ENCODE peak calls at places on chromosomes 1 and 21, in nine cellular contexts. V, U, B, S, Q, G, M, D and R are unnamed samples.

GRCh38 chr1:232630047-232630893 is at the start of gene SIPA1L2:
- DNase-seq in D (peak; percentile 97), G (peak; percentile 95), V (peak; percentile 98), U (peak; percentile 97), M (peak; percentile 96), S (peak; percentile 100), Q (peak; percentile 83), B (peak; percentile 97), R (peak; percentile 97)

GRCh38 chr1:88985033-88985432 is 7.4 kb downstream of the KYAT3 start:
- DNase-seq in Q (no peak), G (peak; percentile 57), D (no peak), S (peak; percentile 73), U (no peak), V (peak; percentile 48), M (no peak), B (peak; percentile 95), R (no peak)

GRCh38 chr21:18782721-18783120 is 379.1 kb upstream of the TMPRSS15 start:
- DNase-seq in M (no peak), D (no peak), S (no peak), B (no peak), Q (no peak), U (no peak), V (no peak), G (no peak), R (no peak)

GRCh38 chr21:29697555-29698193 is 242.1 kb downstream of the GRIK1 start:
- DNase-seq in M (no peak), D (no peak), B (no peak), V (no peak), G (no peak), Q (peak; percentile 54), U (no peak), S (no peak), R (no peak)

GRCh38 chr1:156648951-156649350 is 7.0 kb downstream of the BCAN start:
- DNase-seq in Q (no peak), G (no peak), B (peak; percentile 62), U (no peak), V (no peak), S (no peak), M (no peak), D (no peak), R (peak; percentile 81)

GRCh38 chr1:159896086-159896930 is 3.7 kb downstream of the CFAP45 start:
- DNase-seq in B (no peak), G (no peak), Q (peak; percentile 32), V (no peak), U (no peak), D (no peak), M (no peak), S (no peak), R (no peak)

GRCh38 chr1:212680691-212681090 is 18.9 kb downstream of the BATF3 start:
- DNase-seq in V (no peak), D (no peak), Q (no peak), B (no peak), U (no peak), G (no peak), M (no peak), S (no peak), R (no peak)

GRCh38 chr21:29376556-29376955 is 77.8 kb downstream of the BACH1 start:
- DNase-seq in G (peak; percentile 33), V (peak; percentile 14), U (peak; percentile 18), Q (peak; percentile 41), D (peak; percentile 41), B (peak; percentile 59), M (no peak), S (no peak), R (peak; percentile 87)

GRCh38 chr1:248924696-248925532 is 18.9 kb downstream of the PGBD2 start:
- DNase-seq in V (peak; percentile 58), B (peak; percentile 77), M (no peak), S (peak; percentile 74), D (peak; percentile 35), G (peak; percentile 55), Q (peak; percentile 92), U (no peak), R (peak; percentile 72)

GRCh38 chr1:12157366-12158231 is 9.2 kb upstream of the TNFRSF1B start:
- DNase-seq in S (no peak), B (peak; percentile 53), V (no peak), Q (peak; percentile 79), G (no peak), U (no peak), M (no peak), D (no peak), R (no peak)

GRCh38 chr1:219577331-219577730 is 35.6 kb downstream of the ZC3H11B start:
- DNase-seq in U (no peak), S (no peak), M (no peak), Q (no peak), G (no peak), B (no peak), V (no peak), D (no peak), R (no peak)

GRCh38 chr1:150887018-150887417 is at the start of gene CTXND2:
- DNase-seq in U (no peak), G (no peak), B (peak; percentile 20), D (no peak), Q (no peak), V (no peak), S (no peak), M (no peak), R (no peak)

GRCh38 chr1:201459052-201459451 is 9.9 kb downstream of the PHLDA3 start:
- DNase-seq in S (no peak), D (no peak), V (no peak), B (no peak), Q (no peak), U (no peak), G (no peak), M (no peak), R (no peak)

GRCh38 chr1:203299180-203299579 is 6.1 kb upstream of the BTG2 start:
- DNase-seq in B (no peak), Q (no peak), D (no peak), G (no peak), S (no peak), U (no peak), M (no peak), V (no peak), R (no peak)

GRCh38 chr1:70164350-70164749 is 41.0 kb downstream of the LRRC40 start:
- DNase-seq in V (no peak), D (no peak), U (no peak), B (no peak), S (no peak), Q (no peak), M (no peak), G (no peak), R (no peak)

GRCh38 chr1:70168283-70168682 is 37.1 kb downstream of the LRRC40 start:
- DNase-seq in G (no peak), V (no peak), S (no peak), M (no peak), B (no peak), Q (no peak), U (no peak), D (no peak), R (no peak)

GRCh38 chr1:70171512-70171911 is 33.9 kb downstream of the LRRC40 start:
- DNase-seq in Q (no peak), D (no peak), M (no peak), V (no peak), B (no peak), S (no peak), U (no peak), G (no peak), R (no peak)

DNA sequence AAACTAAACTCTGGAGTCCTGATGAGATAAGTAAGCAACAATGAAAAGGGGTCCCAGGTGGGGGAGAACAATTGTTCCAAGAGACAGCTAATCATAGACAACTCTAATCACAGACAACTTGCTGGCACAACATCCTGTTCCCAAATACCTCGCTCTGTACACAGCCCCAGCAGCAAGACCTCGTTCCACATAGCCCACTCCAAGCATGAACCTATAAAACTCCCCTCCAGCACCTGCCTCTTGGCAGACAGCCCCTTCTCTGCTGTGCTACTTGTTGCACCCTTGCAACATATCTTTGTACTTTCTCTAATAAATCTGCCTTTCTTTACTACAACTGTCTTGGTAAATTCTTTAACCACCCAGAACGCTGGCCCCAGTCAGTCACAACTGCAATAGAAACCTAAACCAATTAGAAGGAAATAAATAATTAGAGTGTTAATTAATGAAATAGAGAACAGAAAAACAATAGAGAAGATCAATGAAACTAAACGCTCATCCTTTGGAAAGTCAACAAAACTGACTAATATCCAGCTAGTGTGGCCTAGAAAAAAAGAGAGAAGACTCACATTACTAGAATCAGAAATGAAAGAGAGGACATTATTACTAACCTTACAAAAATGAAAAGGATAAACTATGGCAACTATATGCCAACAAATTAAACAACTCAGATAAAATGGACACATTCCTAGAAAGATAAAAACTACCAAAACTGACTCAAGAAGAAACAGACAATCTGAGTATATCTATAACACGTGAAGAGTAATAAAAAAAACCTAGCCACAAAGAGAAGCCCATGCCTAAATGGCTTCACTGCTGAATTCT is 36.1 kb downstream of the LRRC40 start:
- DNase-seq in Q (no peak), M (no peak), U (no peak), V (no peak), B (no peak), G (no peak), D (no peak), S (no peak), R (no peak)
- H3K4me3 ChIP-seq in Q (no peak overlapping the region), M (no peak overlapping the region), U (no peak overlapping the region), V (no peak overlapping the region), B (no peak overlapping the region), G (no peak overlapping the region), D (no peak overlapping the region), S (no peak overlapping the region), R (no peak overlapping the region)

DNA sequence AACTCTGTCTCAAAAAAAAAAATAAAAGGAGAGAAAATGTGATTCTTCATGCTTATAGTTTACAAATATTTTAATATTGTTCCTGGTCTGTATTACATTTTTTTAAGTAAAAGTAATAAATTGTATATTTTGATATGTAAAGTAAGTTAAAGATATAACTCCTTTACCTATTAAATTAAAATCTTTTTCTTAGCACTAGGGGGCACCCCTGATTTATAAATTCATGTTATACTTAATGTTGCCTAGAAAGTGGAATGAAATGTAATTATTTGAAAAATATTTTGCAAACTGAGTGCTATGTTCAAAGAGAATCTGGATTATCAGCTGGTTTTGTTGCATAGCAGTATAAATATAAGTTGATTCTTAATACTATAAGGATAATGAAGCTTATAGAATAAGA is 49.2 kb downstream of the RALGPS2 start:
- DNase-seq in D (no peak), V (peak; percentile 28), M (no peak), B (peak; percentile 46), Q (no peak), G (no peak), U (no peak), S (peak; percentile 22), R (no peak)
- TF ChIP-seq CTCF in D (peak; percentile 42), V (peak; percentile 60), M (peak; percentile 37), B (peak; percentile 41), Q (no peak), G (no peak), U (peak; percentile 51), S (peak; percentile 61), R (no peak)

DNA sequence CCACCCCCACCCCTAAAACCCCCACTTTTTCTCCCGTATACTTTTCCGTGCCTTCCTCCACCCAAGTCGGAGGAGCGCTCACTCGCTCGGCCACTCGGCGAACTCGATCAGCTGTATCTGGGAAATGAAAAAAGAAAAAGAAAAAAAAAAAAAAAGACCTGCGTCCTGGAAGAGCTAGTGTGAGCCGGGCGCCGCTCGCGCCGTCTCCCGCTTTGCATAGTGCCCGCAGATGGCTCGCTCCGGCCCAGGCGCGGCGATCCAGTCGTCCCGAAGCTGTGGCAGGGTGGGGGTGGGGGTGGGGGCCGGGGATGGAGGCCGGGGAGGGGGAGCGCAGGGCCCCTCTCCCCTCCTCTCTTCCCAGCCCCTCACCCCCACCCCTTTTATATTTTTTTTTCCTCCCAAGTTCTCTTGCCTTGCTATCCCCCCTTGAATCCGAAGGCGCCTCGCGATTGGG is 324 bp upstream of the PROX1 start:
- DNase-seq in D (no peak), U (no peak), M (no peak), S (peak; percentile 94), V (peak; percentile 76), B (peak; percentile 30), G (peak; percentile 42), Q (no peak), R (no peak)
- H3K27ac ChIP-seq in D (peak overlapping the region; percentile 90), U (peak overlapping the region; percentile 82), M (peak overlapping the region; percentile 76), S (peak overlapping the region; percentile 50), V (peak overlapping the region; percentile 88), B (no peak overlapping the region), G (peak overlapping the region; percentile 84), Q (no peak overlapping the region), R (peak overlapping the region; percentile 29)

GRCh38 chr1:185648858-185649589 is 85.2 kb upstream of the HMCN1 start:
- DNase-seq in G (no peak), M (no peak), D (no peak), S (no peak), V (no peak), U (no peak), Q (no peak), B (no peak), R (no peak)
- H3K4me3 ChIP-seq in G (no peak overlapping the region), M (no peak overlapping the region), D (no peak overlapping the region), S (no peak overlapping the region), V (no peak overlapping the region), U (no peak overlapping the region), Q (no peak overlapping the region), B (no peak overlapping the region), R (no peak overlapping the region)